ENCODE peak calls at places on chromosome 18, in four cellular contexts. C is cardiac muscle cell, N is upper lobe of right lung, V is AG04449. F is an unnamed sample.

GRCh38 chr18:10140928-10141327 is 227.1 kb downstream of the VAPA start:
- DNase-seq in V (no peak), N (no peak), C (no peak), F (peak)

GRCh38 chr18:59220784-59221765 is 1.1 kb downstream of the GRP start:
- DNase-seq in V (no peak), C (peak), N (no peak), F (no peak)

GRCh38 chr18:50806208-50806616 is 13.6 kb downstream of the MRO start:
- DNase-seq in V (no peak), N (peak), C (peak), F (no peak)

GRCh38 chr18:63237486-63237885 is 82.1 kb downstream of the BCL2 start:
- DNase-seq in N (no peak), C (no peak), V (no peak), F (peak)

GRCh38 chr18:57801379-57802165 is 1.5 kb downstream of the ATP8B1 start:
- DNase-seq in V (no peak), C (no peak), N (peak), F (peak)

GRCh38 chr18:34650121-34650545 is 60.0 kb upstream of the DTNA start:
- DNase-seq in N (no peak), V (no peak), C (no peak), F (peak)

GRCh38 chr18:50686409-50686808 is 126.5 kb downstream of the MAPK4 start:
- DNase-seq in V (no peak), C (no peak), N (no peak), F (no peak)

GRCh38 chr18:71442830-71443229 is 1101.3 kb downstream of the CBLN2 start:
- DNase-seq in C (no peak), N (no peak), V (no peak), F (no peak)

GRCh38 chr18:21741511-21742322 is 1.1 kb downstream of the MIB1 start:
- DNase-seq in V (no peak), C (peak), N (peak), F (peak)

GRCh38 chr18:36181386-36181785 is 5.9 kb upstream of the MOCOS start:
- DNase-seq in N (no peak), C (no peak), V (no peak), F (no peak)

GRCh38 chr18:61876899-61877298 is 15.9 kb downstream of the RNF152 start:
- DNase-seq in V (no peak), C (no peak), N (no peak), F (no peak)

GRCh38 chr18:62554083-62554815 is 31.4 kb downstream of the ZCCHC2 start:
- DNase-seq in N (no peak), V (no peak), C (no peak), F (no peak)

GRCh38 chr18:63977040-63977439 is 7.2 kb downstream of the SERPINB8 start:
- DNase-seq in C (no peak), V (no peak), N (no peak), F (no peak)

GRCh38 chr18:77552945-77553344 is 303.3 kb downstream of the GALR1 start:
- DNase-seq in C (no peak), V (no peak), N (no peak), F (no peak)

GRCh38 chr18:65498605-65499004 is 252.2 kb upstream of the CDH7 start:
- DNase-seq in C (no peak), N (no peak), V (no peak), F (no peak)

GRCh38 chr18:5455644-5456043 is 88.2 kb downstream of the EPB41L3 start:
- DNase-seq in C (no peak), V (peak), N (no peak), F (no peak)

GRCh38 chr18:47528343-47528742 is 276.9 kb upstream of the SKOR2 start:
- DNase-seq in N (no peak), C (no peak), V (no peak), F (no peak)

GRCh38 chr18:69787825-69788547 is 159.7 kb downstream of the CD226 start:
- DNase-seq in V (peak), C (no peak), N (no peak), F (peak)

GRCh38 chr18:14086459-14087231 is 45.6 kb downstream of the ZNF519 start:
- DNase-seq in C (peak), N (no peak), V (no peak), F (peak)

GRCh38 chr18:23231340-23232021 is 96.2 kb downstream of the CABLES1 start:
- DNase-seq in V (peak), C (no peak), N (no peak), F (peak)

GRCh38 chr18:413263-413662 is 87.2 kb downstream of the COLEC12 start:
- DNase-seq in N (no peak), C (no peak), V (no peak), F (no peak)

GRCh38 chr18:47050468-47050867 is 15.0 kb upstream of the ELOA2 start:
- DNase-seq in C (peak), V (peak), N (no peak), F (peak)

GRCh38 chr18:45951021-45951714 is 16.0 kb downstream of the EPG5 start:
- DNase-seq in N (peak), V (peak), C (no peak), F (peak)

GRCh38 chr18:31101148-31102019 is 837 bp downstream of the DSC2 start:
- DNase-seq in V (no peak), C (peak), N (peak), F (no peak)

GRCh38 chr18:41850781-41851180 is 104.3 kb upstream of the PIK3C3 start:
- DNase-seq in V (no peak), N (no peak), C (no peak), F (no peak)

GRCh38 chr18:26746284-26747130 is 119.0 kb downstream of the AQP4 start:
- DNase-seq in C (no peak), V (no peak), N (no peak), F (peak)

GRCh38 chr18:13035249-13035914 is 44.2 kb downstream of the CEP192 start:
- DNase-seq in V (no peak), N (no peak), C (no peak), F (no peak)

GRCh38 chr18:80200171-80200931 is 47.0 kb downstream of the PARD6G start:
- DNase-seq in N (peak), C (no peak), V (no peak), F (peak)

GRCh38 chr18:67652296-67652695 is 135.8 kb upstream of the DSEL start:
- DNase-seq in N (no peak), V (no peak), C (no peak), F (no peak)

GRCh38 chr18:4672152-4672551 is 217.0 kb upstream of the DLGAP1 start:
- DNase-seq in V (no peak), C (no peak), N (no peak), F (no peak)

GRCh38 chr18:2406544-2406943 is 164.8 kb downstream of the METTL4 start:
- DNase-seq in C (no peak), N (no peak), V (no peak), F (peak)

GRCh38 chr18:76450452-76450851 is 44.6 kb downstream of the ZNF516 start:
- DNase-seq in N (no peak), V (no peak), C (no peak), F (no peak)
- H3K4me3 ChIP-seq in N (peak), V (peak), C (peak), F (peak)

GRCh38 chr18:49368876-49369440 is 91.5 kb downstream of the DYM start:
- DNase-seq in V (no peak), C (no peak), N (peak), F (no peak)
- TF ChIP-seq CTCF in V (no peak), C (no peak), N (no peak), F (no peak)

GRCh38 chr18:55403555-55403954 is 184.4 kb downstream of the TCF4 start:
- DNase-seq in C (no peak), V (no peak), N (no peak), F (no peak)
- H3K4me3 ChIP-seq in C (no peak), V (no peak), N (peak), F (peak)

GRCh38 chr18:48777737-48778111 is 173.0 kb downstream of the SMAD7 start:
- DNase-seq in V (no peak), N (no peak), C (no peak), F (peak)
- TF ChIP-seq CTCF in V (no peak), N (no peak), C (peak), F (no peak)